ENCODE peak calls at places on chromosomes 6 and 20, in four cellular contexts. P, O, J and C are unnamed samples.

GRCh38 chr6:40779399-40779798 is 192.2 kb upstream of the LRFN2 start:
- DNase-seq in P (no peak), J (no peak), O (no peak), C (peak)

GRCh38 chr6:43972179-43972914 is 154.9 kb downstream of the MRPL14 start:
- DNase-seq in O (no peak), J (no peak), P (no peak), C (no peak)

GRCh38 chr20:6765469-6766058 is 1.9 kb upstream of the BMP2 start:
- DNase-seq in J (peak), O (peak), P (peak), C (peak)

GRCh38 chr6:85041376-85041775 is 277.0 kb upstream of the TBX18 start:
- DNase-seq in J (no peak), O (no peak), P (no peak), C (no peak)

GRCh38 chr6:63529498-63529897 is 42.8 kb upstream of the LOC128125822 start:
- DNase-seq in P (no peak), J (no peak), O (no peak), C (no peak)

GRCh38 chr6:43828711-43829110 is 58.7 kb downstream of the VEGFA start:
- DNase-seq in P (no peak), O (no peak), J (peak), C (peak)

GRCh38 chr20:4151991-4152695 is 136.8 kb upstream of the RNF24 start:
- DNase-seq in P (no peak), J (no peak), O (no peak), C (no peak)

GRCh38 chr6:31870385-31870921 is 7.8 kb upstream of the NEU1 start:
- DNase-seq in O (no peak), P (no peak), J (peak), C (no peak)

GRCh38 chr6:37048851-37049734 is 43.6 kb downstream of the FGD2 start:
- DNase-seq in J (peak), O (no peak), P (no peak), C (no peak)

GRCh38 chr20:63252157-63252780 is 2.0 kb downstream of the NKAIN4 start:
- DNase-seq in P (no peak), J (no peak), O (no peak), C (no peak)

GRCh38 chr6:46891396-46891795 is 30.3 kb downstream of the ADGRF5 start:
- DNase-seq in O (no peak), P (no peak), J (no peak), C (no peak)

GRCh38 chr6:44681782-44682181 is 294.3 kb downstream of the CDC5L start:
- DNase-seq in O (no peak), J (no peak), P (no peak), C (no peak)

GRCh38 chr20:1376453-1377270 is 16.2 kb downstream of the FKBP1A start:
- DNase-seq in O (no peak), P (no peak), J (no peak), C (no peak)

GRCh38 chr20:1376007-1376406 is 16.8 kb downstream of the FKBP1A start:
- DNase-seq in J (no peak), O (no peak), P (no peak), C (no peak)

GRCh38 chr20:1375515-1375914 is 17.3 kb downstream of the FKBP1A start:
- DNase-seq in O (no peak), J (no peak), P (no peak), C (no peak)

GRCh38 chr20:1377341-1377871 is 15.4 kb downstream of the FKBP1A start:
- DNase-seq in P (no peak), J (no peak), O (no peak), C (no peak)

GRCh38 chr20:1377984-1378742 is 14.7 kb downstream of the FKBP1A start:
- DNase-seq in O (no peak), J (no peak), P (peak), C (peak)
- TF ChIP-seq ELF1 in O (no peak), J (no peak), P (no peak), C (no peak)

GRCh38 chr20:48528346-48528745 is 299.5 kb downstream of the PREX1 start:
- DNase-seq in O (no peak), J (no peak), P (no peak), C (no peak)

GRCh38 chr20:48527771-48528170 is 300.0 kb downstream of the PREX1 start:
- DNase-seq in O (no peak), J (no peak), P (no peak), C (no peak)

GRCh38 chr20:48535556-48535955 is 292.2 kb downstream of the PREX1 start:
- DNase-seq in J (no peak), O (no peak), P (no peak), C (no peak)

GRCh38 chr20:48530957-48531356 is 296.8 kb downstream of the PREX1 start:
- DNase-seq in O (no peak), J (no peak), P (no peak), C (no peak)

GRCh38 chr20:48531505-48531904 is 296.3 kb downstream of the PREX1 start:
- DNase-seq in P (no peak), O (no peak), J (no peak), C (no peak)
- TF ChIP-seq RAD21 in P (no peak), O (no peak), J (no peak), C (no peak)

GRCh38 chr6:34241351-34242215 is 4.9 kb downstream of the HMGA1 start:
- DNase-seq in O (no peak), P (no peak), J (peak), C (no peak)
- H3K27ac ChIP-seq in O (no peak), P (no peak), J (peak), C (peak)

DNA sequence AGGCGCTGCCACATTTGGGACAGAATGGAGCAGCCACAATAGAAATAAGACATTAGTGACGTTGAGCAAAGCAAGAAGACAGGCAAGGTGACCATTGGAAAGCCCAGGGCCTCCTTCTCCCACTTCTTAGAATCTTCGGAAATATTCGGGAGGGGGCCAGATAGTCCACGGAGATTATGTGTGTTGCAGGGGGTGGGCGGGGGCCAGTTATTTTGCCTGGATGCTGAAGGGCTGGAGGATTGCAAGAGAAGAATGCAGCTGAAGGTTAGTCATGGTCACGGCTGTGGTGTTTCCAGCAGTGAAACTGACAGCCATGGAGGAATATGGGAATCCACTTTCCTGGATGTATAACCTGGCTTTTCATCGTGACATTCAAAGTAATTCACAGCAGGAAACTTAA is 88.6 kb downstream of the CDH26 start:
- DNase-seq in J (no peak), P (no peak), O (no peak), C (no peak)
- TF ChIP-seq ELF1 in J (no peak), P (no peak), O (no peak), C (no peak)

GRCh38 chr6:133769463-133769862 is 119.5 kb upstream of the TCF21 start:
- DNase-seq in J (no peak), O (no peak), P (no peak), C (no peak)

GRCh38 chr6:133768656-133769295 is 120.1 kb upstream of the TCF21 start:
- DNase-seq in P (no peak), O (no peak), J (no peak), C (no peak)

GRCh38 chr6:133778414-133778813 is 110.5 kb upstream of the TCF21 start:
- DNase-seq in P (no peak), J (no peak), O (no peak), C (no peak)

GRCh38 chr6:133779916-133780315 is 109.0 kb upstream of the TCF21 start:
- DNase-seq in O (no peak), P (no peak), J (no peak), C (no peak)

DNA sequence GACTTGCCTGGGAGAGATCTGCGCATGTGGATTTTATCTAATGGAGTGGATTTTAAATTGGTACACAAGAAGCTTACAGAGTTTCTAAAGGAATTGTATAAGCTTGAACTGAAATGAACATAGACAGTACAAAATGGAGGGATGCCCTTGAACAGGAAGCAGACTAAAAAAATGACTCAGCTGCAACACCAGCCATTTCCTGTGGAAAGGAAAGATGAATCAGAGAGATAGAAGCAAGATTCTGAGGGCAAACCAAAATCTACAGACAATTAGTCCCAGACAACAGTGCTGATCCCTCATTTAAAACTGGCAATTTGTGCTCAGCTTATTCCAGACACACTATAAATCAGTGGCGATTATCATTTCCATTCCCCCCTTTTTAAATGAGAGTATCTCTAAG is 114.6 kb upstream of the TCF21 start:
- DNase-seq in P (no peak), O (no peak), J (no peak), C (no peak)
- TF ChIP-seq RAD21 in P (no peak), O (no peak), J (no peak), C (no peak)

GRCh38 chr6:41938590-41938989 is 3.0 kb downstream of the CCND3 start:
- DNase-seq in O (no peak), J (no peak), P (no peak), C (no peak)
- H3K27ac ChIP-seq in O (no peak), J (peak), P (no peak), C (no peak)

GRCh38 chr6:158573542-158573931 is 13.6 kb downstream of the TMEM181 start:
- DNase-seq in J (no peak), P (no peak), O (no peak), C (no peak)
- TF ChIP-seq ELF1 in J (no peak), P (no peak), O (no peak), C (no peak)

GRCh38 chr6:154478021-154478651 is 32.3 kb downstream of the CNKSR3 start:
- DNase-seq in J (no peak), P (no peak), O (no peak), C (no peak)
- TF ChIP-seq RAD21 in J (no peak), P (no peak), O (no peak), C (no peak)